ENCODE peak calls at places on chromosomes 5 and 9, in ten cellular contexts. M is fibroblast of the aortic adventitia, L is transverse colon, N is H1, J is fibroblast of pulmonary artery, E is fibroblast of mammary gland, W is tibial nerve, G is BE2C, U is IMR-90, Z is AG09309. B is an unnamed sample.

GRCh38 chr9:96460877-96461276 is 10.9 kb downstream of the HABP4 start:
- DNase-seq in M (peak), L (no peak), N (no peak), J (peak), E (peak), W (no peak), G (no peak), U (peak), Z (peak), B (no peak)

GRCh38 chr9:105142406-105143092 is 101.9 kb upstream of the SLC44A1 start:
- DNase-seq in M (no peak), L (no peak), N (no peak), J (peak), E (peak), W (no peak), G (no peak), U (peak), Z (peak), B (no peak)

GRCh38 chr9:127976943-127977871 is 3.6 kb downstream of the EEIG1 start:
- DNase-seq in M (no peak), L (peak), N (no peak), J (no peak), E (no peak), W (no peak), G (no peak), U (no peak), Z (no peak), B (no peak)

GRCh38 chr9:127360829-127361228 is 36.1 kb upstream of the SLC2A8 start:
- DNase-seq in M (peak), L (no peak), N (peak), J (peak), E (peak), W (no peak), G (peak), U (peak), Z (no peak), B (no peak)

GRCh38 chr5:20360243-20360642 is 372.2 kb upstream of the CDH18 start:
- DNase-seq in M (no peak), L (no peak), N (no peak), J (no peak), E (no peak), W (no peak), G (no peak), U (no peak), Z (no peak), B (no peak)

GRCh38 chr9:72477862-72478564 is 43.4 kb upstream of the TMC1 start:
- DNase-seq in M (peak), L (peak), N (peak), J (peak), E (peak), W (no peak), G (no peak), U (peak), Z (no peak), B (no peak)

GRCh38 chr5:176415240-176416122 is 858 bp downstream of the CLTB start:
- DNase-seq in M (peak), L (peak), N (no peak), J (peak), E (peak), W (no peak), G (peak), U (peak), Z (no peak), B (peak)

GRCh38 chr9:61673247-61673646 is 483.4 kb downstream of the SPATA31A7 start:
- DNase-seq in M (no peak), L (no peak), N (no peak), J (no peak), E (no peak), W (no peak), G (no peak), U (no peak), Z (no peak), B (no peak)

GRCh38 chr5:55363861-55364260 is 56.1 kb downstream of the MTREX start:
- DNase-seq in M (peak), L (no peak), N (no peak), J (no peak), E (peak), W (no peak), G (no peak), U (peak), Z (no peak), B (no peak)

GRCh38 chr5:77844408-77845272 is 68.5 kb upstream of the TBCA start:
- DNase-seq in M (peak), L (no peak), N (no peak), J (no peak), E (peak), W (no peak), G (no peak), U (no peak), Z (no peak), B (no peak)

GRCh38 chr9:14517154-14517906 is 175.9 kb downstream of the ZDHHC21 start:
- DNase-seq in M (no peak), L (no peak), N (no peak), J (no peak), E (no peak), W (no peak), G (peak), U (no peak), Z (no peak), B (no peak)

GRCh38 chr9:22079873-22080341 is 70.8 kb upstream of the CDKN2B start:
- DNase-seq in M (peak), L (no peak), N (no peak), J (peak), E (peak), W (peak), G (no peak), U (peak), Z (peak), B (no peak)
- TF ChIP-seq CTCF in M (no peak), L (no peak), N (no peak), J (no peak), E (no peak), W (no peak), G (no peak), U (no peak), Z (no peak), B (no peak)

GRCh38 chr5:14250094-14250777 is 107.1 kb downstream of the TRIO start:
- DNase-seq in M (peak), L (peak), N (no peak), J (peak), E (peak), W (peak), G (peak), U (peak), Z (no peak), B (no peak)
- H3K4me3 ChIP-seq in M (peak), L (no peak), N (no peak), J (peak), E (no peak), W (no peak), G (peak), U (no peak), Z (no peak), B (no peak)

GRCh38 chr5:145246961-145247744 is 588.0 kb downstream of the PRELID2 start:
- DNase-seq in M (peak), L (no peak), N (no peak), J (no peak), E (peak), W (no peak), G (no peak), U (peak), Z (peak), B (no peak)
- TF ChIP-seq CTCF in M (no peak), L (no peak), N (no peak), J (no peak), E (no peak), W (no peak), G (no peak), U (no peak), Z (no peak), B (no peak)

GRCh38 chr5:44150075-44150723 is 239.0 kb downstream of the FGF10 start:
- DNase-seq in M (no peak), L (no peak), N (no peak), J (no peak), E (no peak), W (no peak), G (no peak), U (no peak), Z (no peak), B (no peak)
- H3K4me3 ChIP-seq in M (no peak), L (no peak), N (no peak), J (no peak), E (no peak), W (no peak), G (no peak), U (no peak), Z (no peak), B (no peak)